ENCODE peak calls at places on chromosome 15, in nine cellular contexts. G is testis, Q is left ventricle myocardium inferior, I is HCT116, L is tibial artery, Y is tibial nerve, M is fibroblast of lung, E is IMR-90, J is A549. O is an unnamed sample.
A peak's percentile ranks its signal among the peaks of the same experiment; 100 is the strongest.

GRCh38 chr15:86942285-86942684 is 862.6 kb downstream of the AGBL1 start:
- DNase-seq in E (no peak), J (no peak), M (no peak), G (no peak), L (no peak), Y (no peak), I (no peak), Q (no peak), O (no peak)

GRCh38 chr15:52440414-52440813 is 88.3 kb downstream of the MYO5A start:
- DNase-seq in L (no peak), Q (no peak), G (no peak), I (peak; percentile 45), M (no peak), E (peak; percentile 42), J (peak; percentile 33), Y (no peak), O (no peak)

GRCh38 chr15:68210821-68211655 is 5.9 kb upstream of the CALML4 start:
- DNase-seq in J (peak; percentile 72), L (peak; percentile 45), M (peak; percentile 37), Q (peak; percentile 63), G (peak; percentile 57), E (peak; percentile 42), Y (peak; percentile 41), I (no peak), O (peak; percentile 65)

GRCh38 chr15:57685719-57686118 is 20.8 kb upstream of the POLR2M start:
- DNase-seq in M (no peak), J (no peak), Q (no peak), I (no peak), E (no peak), L (no peak), Y (no peak), G (no peak), O (no peak)

GRCh38 chr15:60649845-60650548 is 171.1 kb upstream of the ICE2 start:
- DNase-seq in L (no peak), I (no peak), Q (no peak), G (no peak), E (peak; percentile 37), J (no peak), Y (no peak), M (no peak), O (no peak)

GRCh38 chr15:67852433-67852832 is 12.6 kb upstream of the RNU6-1 start:
- DNase-seq in Y (no peak), G (no peak), M (no peak), J (no peak), L (no peak), I (no peak), Q (no peak), E (no peak), O (no peak)

GRCh38 chr15:58228708-58229107 is 90.5 kb downstream of the AQP9 start:
- DNase-seq in Y (no peak), L (no peak), M (peak; percentile 66), I (no peak), J (no peak), G (no peak), E (peak; percentile 90), Q (no peak), O (no peak)

GRCh38 chr15:63826513-63826912 is 7.2 kb downstream of the HERC1 start:
- DNase-seq in L (no peak), E (peak; percentile 48), M (peak; percentile 58), J (no peak), Q (no peak), Y (no peak), G (no peak), I (no peak), O (no peak)

DNA sequence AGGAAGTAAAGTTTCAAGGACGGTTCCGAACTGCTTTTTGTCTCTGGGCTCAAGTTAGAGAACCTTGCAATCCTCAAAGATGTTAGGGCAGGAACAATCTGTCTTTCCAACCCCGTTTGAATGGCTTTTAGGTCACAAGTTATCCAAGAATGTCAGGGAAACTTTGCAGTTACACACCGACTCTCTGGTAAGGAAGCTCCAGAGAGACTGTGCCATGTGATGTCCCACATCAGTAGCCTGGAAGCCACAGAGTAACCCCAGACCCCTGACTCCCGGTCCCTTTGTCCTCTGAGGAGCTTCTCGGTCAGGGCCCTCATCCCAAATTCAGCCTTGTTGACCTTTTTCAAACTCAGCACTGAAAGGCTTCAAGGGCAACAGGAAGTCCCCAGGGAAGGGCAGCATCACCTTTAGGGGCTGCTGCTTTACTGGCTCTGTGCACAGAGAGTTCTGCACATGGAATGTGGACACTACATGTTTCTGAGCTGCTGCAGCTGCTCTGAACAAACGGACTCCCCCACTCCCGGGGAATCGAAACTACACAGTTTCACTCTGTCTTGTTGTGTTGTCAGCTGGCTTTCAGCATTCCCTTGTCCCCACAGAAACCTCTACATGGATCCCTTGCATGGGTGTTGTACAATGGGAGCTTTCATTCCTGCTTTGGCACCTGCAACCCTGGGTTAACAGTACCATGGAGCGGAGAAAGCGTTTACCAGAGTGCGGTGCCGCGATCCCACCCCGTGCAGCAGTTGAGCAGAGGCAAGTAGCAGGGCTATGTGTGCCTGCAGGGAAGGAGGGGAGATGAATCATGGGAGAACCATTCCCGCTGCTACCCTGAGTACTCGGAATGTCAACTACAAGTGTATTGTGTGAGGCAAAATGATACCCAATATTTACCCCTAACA is 408.2 kb upstream of the THBS1 start:
- DNase-seq in Y (no peak), M (peak; percentile 73), J (no peak), G (peak; percentile 25), Q (peak; percentile 15), E (peak; percentile 79), I (no peak), L (no peak), O (peak; percentile 88)
- H3K4me3 ChIP-seq in Y (peak overlapping the region; percentile 40), M (peak overlapping the region; percentile 4), J (no peak overlapping the region), G (no peak overlapping the region), Q (peak overlapping the region; percentile 48), E (no peak overlapping the region), I (no peak overlapping the region), L (no peak overlapping the region), O (peak overlapping the region; percentile 29)

GRCh38 chr15:25415707-25416106 is 23.1 kb downstream of the UBE3A start:
- DNase-seq in G (no peak), Q (no peak), I (no peak), J (no peak), E (no peak), L (no peak), M (no peak), Y (no peak), O (no peak)

GRCh38 chr15:25418202-25418601 is 20.6 kb downstream of the UBE3A start:
- DNase-seq in G (no peak), I (no peak), E (no peak), L (no peak), M (no peak), Y (no peak), J (no peak), Q (no peak), O (no peak)

GRCh38 chr15:25415217-25415616 is 23.6 kb downstream of the UBE3A start:
- DNase-seq in L (no peak), Y (no peak), E (no peak), I (no peak), G (no peak), J (no peak), Q (no peak), M (no peak), O (no peak)

GRCh38 chr15:25417604-25418003 is 21.2 kb downstream of the UBE3A start:
- DNase-seq in I (no peak), L (no peak), M (no peak), Q (no peak), E (no peak), J (no peak), G (no peak), Y (no peak), O (no peak)

DNA sequence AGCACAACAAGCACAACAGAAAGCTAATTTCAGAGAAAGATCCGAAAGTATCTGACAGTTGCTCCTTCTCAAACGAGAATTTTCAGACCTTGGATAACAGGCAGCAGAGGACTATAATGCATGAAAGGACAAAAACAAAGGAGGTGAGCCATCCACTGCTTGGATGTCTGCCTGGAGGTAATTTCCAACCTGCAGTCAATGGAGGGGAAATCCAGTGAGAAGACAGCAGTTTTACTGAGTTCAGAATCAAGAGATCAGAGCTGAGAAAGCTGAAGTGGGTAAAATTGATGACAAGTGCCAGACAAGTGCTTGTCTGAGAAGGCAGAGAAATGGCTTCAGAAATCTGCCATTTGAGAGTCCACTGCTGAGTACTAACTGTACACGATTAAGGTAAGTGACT is 22.1 kb downstream of the UBE3A start:
- DNase-seq in Y (no peak), I (no peak), E (peak; percentile 24), J (no peak), G (no peak), L (no peak), Q (no peak), M (no peak), O (no peak)
- H3K9me3 ChIP-seq in Y (no peaks in the 10 kb centered on the region), I (no peaks in the 10 kb centered on the region), E (no peaks in the 10 kb centered on the region), J (peaks cover 31% of the 10 kb centered on the region), G (no peaks in the 10 kb centered on the region), L (no peaks in the 10 kb centered on the region), Q (peaks cover 19% of the 10 kb centered on the region), M (no peaks in the 10 kb centered on the region), O (no peaks in the 10 kb centered on the region)

GRCh38 chr15:89093509-89093908 is 5.3 kb downstream of the ABHD2 start:
- DNase-seq in L (no peak), G (no peak), I (no peak), Q (no peak), J (no peak), M (no peak), E (no peak), Y (no peak), O (no peak)

GRCh38 chr15:89088605-89089315 is 504 bp downstream of the ABHD2 start:
- DNase-seq in E (peak; percentile 34), L (peak; percentile 38), Y (no peak), I (no peak), Q (peak; percentile 43), M (peak; percentile 48), G (no peak), J (no peak), O (no peak)

GRCh38 chr15:89089316-89090230 is 1.3 kb downstream of the ABHD2 start:
- DNase-seq in L (no peak), Q (no peak), I (no peak), Y (no peak), J (no peak), E (no peak), M (no peak), G (no peak), O (no peak)

GRCh38 chr15:89091667-89092220 is 3.5 kb downstream of the ABHD2 start:
- DNase-seq in J (no peak), G (no peak), M (no peak), Q (no peak), Y (no peak), I (no peak), E (no peak), L (no peak), O (no peak)

GRCh38 chr15:89090791-89091666 is 2.8 kb downstream of the ABHD2 start:
- DNase-seq in E (peak; percentile 85), Q (peak; percentile 73), Y (peak; percentile 37), J (no peak), I (no peak), G (peak; percentile 67), L (peak; percentile 88), M (peak; percentile 80), O (peak; percentile 24)
- H3K4me3 ChIP-seq in E (peak overlapping the region; percentile 15), Q (peak overlapping the region; percentile 94), Y (peak overlapping the region; percentile 22), J (peak overlapping the region; percentile 28), I (no peak overlapping the region), G (no peak overlapping the region), L (peak overlapping the region; percentile 75), M (peak overlapping the region; percentile 52), O (no peak overlapping the region)

GRCh38 chr15:25172691-25173090 is 217.9 kb downstream of the SNRPN start:
- DNase-seq in L (no peak), Y (no peak), Q (no peak), J (no peak), M (no peak), G (no peak), E (no peak), I (no peak), O (no peak)

GRCh38 chr15:25173241-25174028 is 218.6 kb downstream of the SNRPN start:
- DNase-seq in G (no peak), E (no peak), L (peak; percentile 9), Q (no peak), I (no peak), M (no peak), Y (no peak), J (no peak), O (no peak)

GRCh38 chr15:25171111-25171811 is 216.5 kb downstream of the SNRPN start:
- DNase-seq in J (no peak), Y (no peak), I (no peak), G (no peak), M (no peak), L (peak; percentile 17), Q (peak; percentile 8), E (no peak), O (no peak)

GRCh38 chr15:25170781-25171110 is 216.0 kb downstream of the SNRPN start:
- DNase-seq in L (no peak), G (no peak), M (no peak), J (no peak), Q (no peak), E (no peak), Y (no peak), I (no peak), O (no peak)

DNA sequence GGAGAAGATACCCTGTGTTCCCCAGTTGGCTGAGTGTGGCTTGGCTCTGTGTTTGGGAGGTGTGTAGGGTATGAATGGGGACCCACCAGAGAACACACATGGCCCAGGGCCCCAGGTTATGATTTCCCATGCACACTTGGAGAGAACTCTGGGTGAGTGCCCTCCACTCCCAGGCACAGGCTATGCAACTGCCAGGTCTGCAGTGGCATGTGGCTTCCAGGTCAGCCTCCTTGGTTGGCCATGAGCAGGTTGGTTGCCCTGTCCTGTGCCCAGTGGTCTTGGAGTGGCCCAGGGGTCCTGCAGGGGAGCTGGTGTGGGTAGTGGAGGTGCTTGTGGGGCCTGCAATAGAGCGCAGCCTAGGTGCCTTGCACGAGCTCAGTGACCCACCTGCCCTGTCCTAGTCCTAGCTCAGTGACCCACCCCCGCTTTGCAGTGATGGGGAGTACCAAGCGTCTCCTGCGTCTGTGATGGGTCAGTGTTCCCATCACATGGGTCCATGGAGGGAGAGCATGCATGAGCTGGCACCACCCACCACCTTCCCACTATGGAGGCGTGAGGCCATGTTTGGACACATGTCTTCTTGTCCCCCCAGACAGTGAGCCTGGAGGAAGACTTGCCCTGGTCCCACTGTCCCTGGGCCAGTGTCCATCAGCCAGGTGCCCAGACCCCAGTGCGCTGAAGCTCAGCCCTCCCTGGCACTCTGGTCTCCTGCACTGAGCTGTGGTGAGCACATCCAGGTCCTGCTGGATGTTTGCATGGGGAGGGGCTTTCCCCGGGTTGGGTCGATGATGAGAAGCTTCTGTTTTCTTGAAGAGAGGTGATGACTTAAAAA is 217.3 kb downstream of the SNRPN start:
- DNase-seq in M (no peak), L (peak; percentile 11), G (no peak), I (no peak), E (no peak), Q (peak; percentile 6), Y (no peak), J (no peak), O (no peak)
- H3K9me3 ChIP-seq in M (no peaks in the 10 kb centered on the region), L (peaks cover 77% of the 10 kb centered on the region), G (no peaks in the 10 kb centered on the region), I (peaks cover 13% of the 10 kb centered on the region), E (peaks cover 48% of the 10 kb centered on the region), Q (peaks cover 75% of the 10 kb centered on the region), Y (no peaks in the 10 kb centered on the region), J (no peaks in the 10 kb centered on the region), O (peaks cover 23% of the 10 kb centered on the region)